ENCODE peak calls at places on chromosome 9, in six cellular contexts. X, I, U, J, L and E are unnamed samples.

GRCh38 chr9:108553111-108553635 is 302.6 kb downstream of the ACTL7B start:
- DNase-seq in X (no peak), I (no peak), U (no peak), J (no peak), L (no peak), E (no peak)

GRCh38 chr9:17906204-17906840 is 327.5 kb downstream of the SH3GL2 start:
- DNase-seq in X (peak), I (no peak), U (no peak), J (no peak), L (no peak), E (peak)

GRCh38 chr9:31574006-31574750 is 810.3 kb upstream of the ACO1 start:
- DNase-seq in X (no peak), I (peak), U (no peak), J (no peak), L (no peak), E (no peak)

GRCh38 chr9:71783120-71783523 is 14.8 kb upstream of the CEMIP2 start:
- DNase-seq in X (no peak), I (no peak), U (no peak), J (no peak), L (peak), E (no peak)

GRCh38 chr9:23532282-23532681 is 293.8 kb downstream of the ELAVL2 start:
- DNase-seq in X (no peak), I (no peak), U (no peak), J (no peak), L (no peak), E (no peak)

GRCh38 chr9:121840838-121841760 is 189.7 kb downstream of the DAB2IP start:
- DNase-seq in X (no peak), I (no peak), U (peak), J (no peak), L (no peak), E (peak)

GRCh38 chr9:136017813-136018190 is 56.6 kb upstream of the UBAC1 start:
- DNase-seq in X (no peak), I (no peak), U (peak), J (peak), L (no peak), E (peak)

GRCh38 chr9:131976157-131976740 is 103.4 kb downstream of the MED27 start:
- DNase-seq in X (no peak), I (no peak), U (no peak), J (no peak), L (no peak), E (no peak)

GRCh38 chr9:113514061-113514460 is 50.5 kb downstream of the RGS3 start:
- DNase-seq in X (no peak), I (no peak), U (no peak), J (no peak), L (no peak), E (no peak)

GRCh38 chr9:124770359-124771020 is 621 bp downstream of the NR6A1 start:
- DNase-seq in X (no peak), I (no peak), U (no peak), J (no peak), L (no peak), E (peak)

GRCh38 chr9:89648247-89649000 is 43.6 kb downstream of the GADD45G start:
- DNase-seq in X (no peak), I (no peak), U (no peak), J (no peak), L (no peak), E (peak)

GRCh38 chr9:110578896-110579752 is at the start of gene SVEP1:
- DNase-seq in X (peak), I (peak), U (no peak), J (peak), L (no peak), E (peak)

GRCh38 chr9:20358201-20358600 is 264.1 kb downstream of the MLLT3 start:
- DNase-seq in X (peak), I (peak), U (no peak), J (no peak), L (no peak), E (no peak)

GRCh38 chr9:131677445-131678180 is 62.3 kb downstream of the RAPGEF1 start:
- DNase-seq in X (peak), I (peak), U (no peak), J (no peak), L (no peak), E (no peak)

GRCh38 chr9:137975936-137976565 is 98.5 kb downstream of the CACNA1B start:
- DNase-seq in X (no peak), I (no peak), U (no peak), J (no peak), L (no peak), E (peak)

GRCh38 chr9:94160594-94161501 is 76.6 kb downstream of the PTPDC1 start:
- DNase-seq in X (peak), I (no peak), U (no peak), J (no peak), L (no peak), E (no peak)

GRCh38 chr9:129005336-129005997 is 22.7 kb downstream of the SH3GLB2 start:
- DNase-seq in X (no peak), I (no peak), U (no peak), J (no peak), L (no peak), E (no peak)

GRCh38 chr9:107786561-107786960 is 297.0 kb upstream of the KLF4 start:
- DNase-seq in X (peak), I (no peak), U (no peak), J (no peak), L (no peak), E (no peak)

GRCh38 chr9:112705773-112706427 is 12.0 kb downstream of the INIP start:
- DNase-seq in X (peak), I (peak), U (no peak), J (no peak), L (no peak), E (no peak)

GRCh38 chr9:114588671-114589526 is 1.3 kb downstream of the ATP6V1G1 start:
- DNase-seq in X (peak), I (peak), U (no peak), J (no peak), L (no peak), E (no peak)

DNA sequence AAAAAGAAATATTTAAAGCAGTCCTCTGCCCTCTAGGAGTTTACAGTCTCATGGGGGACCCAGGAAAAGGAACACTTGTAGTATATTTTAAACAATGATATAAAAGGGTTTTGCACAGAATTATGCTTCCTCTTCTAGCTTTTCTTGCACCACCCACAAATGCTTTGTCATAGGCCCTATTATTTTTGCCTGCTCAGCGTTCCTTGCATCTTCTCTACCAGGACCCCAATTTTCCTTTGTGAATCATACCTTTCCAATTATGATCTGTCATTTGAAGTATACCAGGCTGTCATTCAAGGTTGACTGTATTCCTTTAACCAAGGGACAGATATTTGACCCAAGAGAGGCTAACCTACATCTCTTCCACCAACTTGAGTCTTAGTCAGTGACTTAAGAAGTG is 164.9 kb upstream of the CDKN2B start:
- DNase-seq in X (no peak), I (no peak), U (no peak), J (no peak), L (no peak), E (no peak)
- H3K27ac ChIP-seq in X (no peak), I (no peak), U (no peak), J (no peak), L (no peak), E (no peak)

GRCh38 chr9:96376926-96377874 is 6.3 kb downstream of the SLC35D2 start:
- DNase-seq in X (peak), I (peak), U (no peak), J (no peak), L (no peak), E (peak)
- H3K4me3 ChIP-seq in X (no peak), I (no peak), U (no peak), J (peak), L (no peak), E (no peak)

GRCh38 chr9:34512131-34513078 is 10.4 kb downstream of the ENHO start:
- DNase-seq in X (no peak), I (no peak), U (no peak), J (no peak), L (no peak), E (peak)
- H3K27ac ChIP-seq in X (no peak), I (no peak), U (no peak), J (no peak), L (no peak), E (no peak)

GRCh38 chr9:98075332-98075805 is 18.8 kb downstream of the NANS start:
- DNase-seq in X (peak), I (peak), U (no peak), J (no peak), L (no peak), E (no peak)

GRCh38 chr9:98081477-98082219 is 25.1 kb downstream of the NANS start:
- DNase-seq in X (peak), I (peak), U (no peak), J (no peak), L (no peak), E (no peak)

GRCh38 chr9:98080346-98080745 is 23.8 kb downstream of the NANS start:
- DNase-seq in X (peak), I (peak), U (no peak), J (no peak), L (no peak), E (no peak)

GRCh38 chr9:98080780-98081179 is 24.2 kb downstream of the NANS start:
- DNase-seq in X (no peak), I (no peak), U (no peak), J (no peak), L (no peak), E (no peak)

GRCh38 chr9:98078895-98079294 is 22.4 kb downstream of the NANS start:
- DNase-seq in X (no peak), I (no peak), U (no peak), J (no peak), L (no peak), E (no peak)
- H3K4me3 ChIP-seq in X (no peak), I (no peak), U (no peak), J (no peak), L (no peak), E (no peak)